ENCODE peak calls at places on chromosomes 3 and 15, in four cellular contexts. One of them, this sample, is unnamed.

GRCh38 chr3:149999421-149999820 is 28.7 kb upstream of the PFN2 start:
- DNase-seq in IMR-90: no peak
- DNase-seq in kidney: no peak
- DNase-seq in substantia nigra: no peak
- DNase-seq in this sample: no peak

GRCh38 chr3:160673188-160673587 is 3.8 kb upstream of the ARL14 start:
- DNase-seq in IMR-90: no peak
- DNase-seq in kidney: no peak
- DNase-seq in substantia nigra: no peak
- DNase-seq in this sample: no peak

GRCh38 chr3:57709559-57709958 is 16.7 kb upstream of the DENND6A start:
- DNase-seq in IMR-90: no peak
- DNase-seq in kidney: no peak
- DNase-seq in substantia nigra: no peak
- DNase-seq in this sample: no peak

GRCh38 chr15:70447927-70448698 is 315.2 kb downstream of the UACA start:
- DNase-seq in IMR-90: no peak
- DNase-seq in kidney: peak
- DNase-seq in substantia nigra: no peak
- DNase-seq in this sample: no peak

GRCh38 chr3:17360991-17361390 is 381.4 kb downstream of the TBC1D5 start:
- DNase-seq in IMR-90: no peak
- DNase-seq in kidney: no peak
- DNase-seq in substantia nigra: no peak
- DNase-seq in this sample: no peak

GRCh38 chr15:34647569-34648334 is 64.3 kb upstream of the GOLGA8B start:
- DNase-seq in IMR-90: peak
- DNase-seq in kidney: no peak
- DNase-seq in substantia nigra: no peak
- DNase-seq in this sample: no peak

GRCh38 chr3:60514085-60514649 is 737.1 kb downstream of the FHIT start:
- DNase-seq in IMR-90: no peak
- DNase-seq in kidney: no peak
- DNase-seq in substantia nigra: no peak
- DNase-seq in this sample: no peak

GRCh38 chr3:116474356-116475200 is 29.3 kb upstream of the LSAMP start:
- DNase-seq in IMR-90: peak
- DNase-seq in kidney: no peak
- DNase-seq in substantia nigra: no peak
- DNase-seq in this sample: no peak

GRCh38 chr3:155230382-155230781 is 63.1 kb downstream of the STRIT1 start:
- DNase-seq in IMR-90: peak
- DNase-seq in kidney: no peak
- DNase-seq in substantia nigra: no peak
- DNase-seq in this sample: no peak

GRCh38 chr15:65690173-65690572 is 68.4 kb downstream of the SLC24A1 start:
- DNase-seq in IMR-90: no peak
- DNase-seq in kidney: no peak
- DNase-seq in substantia nigra: no peak
- DNase-seq in this sample: no peak

GRCh38 chr3:59545369-59545768 is 495.5 kb upstream of the CFAP20DC start:
- DNase-seq in IMR-90: no peak
- DNase-seq in kidney: no peak
- DNase-seq in substantia nigra: no peak
- DNase-seq in this sample: no peak

GRCh38 chr3:24829011-24829581 is 334.4 kb upstream of the THRB start:
- DNase-seq in IMR-90: no peak
- DNase-seq in kidney: peak
- DNase-seq in substantia nigra: peak
- DNase-seq in this sample: no peak

GRCh38 chr3:51384145-51384729 is 854 bp upstream of the MANF start:
- DNase-seq in IMR-90: no peak
- DNase-seq in kidney: no peak
- DNase-seq in substantia nigra: no peak
- DNase-seq in this sample: no peak

GRCh38 chr15:92664178-92664900 is 8.8 kb upstream of the FAM174B start:
- DNase-seq in IMR-90: no peak
- DNase-seq in kidney: no peak
- DNase-seq in substantia nigra: no peak
- DNase-seq in this sample: no peak

GRCh38 chr3:71542548-71543370 is 40.8 kb downstream of the FOXP1 start:
- DNase-seq in IMR-90: peak
- DNase-seq in kidney: peak
- DNase-seq in substantia nigra: peak
- DNase-seq in this sample: peak

GRCh38 chr3:186596568-186597287 is 16.1 kb upstream of the AHSG start:
- DNase-seq in IMR-90: peak
- DNase-seq in kidney: no peak
- DNase-seq in substantia nigra: no peak
- DNase-seq in this sample: no peak

GRCh38 chr3:41853495-41853894 is 108.4 kb downstream of the ULK4 start:
- DNase-seq in IMR-90: peak
- DNase-seq in kidney: no peak
- DNase-seq in substantia nigra: no peak
- DNase-seq in this sample: no peak

GRCh38 chr3:115792206-115792955 is 169.1 kb downstream of the GAP43 start:
- DNase-seq in IMR-90: peak
- DNase-seq in kidney: no peak
- DNase-seq in substantia nigra: no peak
- DNase-seq in this sample: no peak

GRCh38 chr3:128329491-128330300 is 137.0 kb downstream of the DNAJB8 start:
- DNase-seq in IMR-90: no peak
- DNase-seq in kidney: peak
- DNase-seq in substantia nigra: no peak
- DNase-seq in this sample: no peak

GRCh38 chr3:128537091-128537703 is 44.2 kb upstream of the GATA2 start:
- DNase-seq in IMR-90: no peak
- DNase-seq in kidney: no peak
- DNase-seq in substantia nigra: no peak
- DNase-seq in this sample: no peak

DNA sequence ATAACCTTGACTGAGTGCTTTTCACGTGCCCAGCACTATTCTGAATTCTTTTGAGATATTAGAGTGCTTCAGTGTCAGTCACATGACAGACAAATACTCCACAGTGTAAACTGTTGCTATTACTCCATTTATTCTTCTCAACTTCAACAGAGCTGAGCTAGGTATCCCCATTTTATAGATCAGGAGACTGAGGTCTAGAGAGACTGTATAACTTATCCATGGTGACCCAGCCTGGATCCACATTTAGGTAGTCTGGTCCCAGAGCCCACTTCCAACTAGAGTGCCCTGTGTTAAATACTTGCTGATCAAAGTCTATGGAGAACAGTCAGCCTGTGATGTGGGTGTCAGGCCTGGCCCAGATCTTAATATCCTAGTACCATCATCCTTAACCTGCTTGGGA is 6.7 kb downstream of the ACAA1 start:
- DNase-seq in IMR-90: no peak
- DNase-seq in kidney: no peak
- DNase-seq in substantia nigra: no peak
- DNase-seq in this sample: no peak
- H3K27ac ChIP-seq in IMR-90: no peak
- H3K27ac ChIP-seq in kidney: peak
- H3K27ac ChIP-seq in substantia nigra: no peak
- H3K27ac ChIP-seq in this sample: no peak

GRCh38 chr15:75178171-75178937 is 23.3 kb upstream of the C15orf39 start:
- DNase-seq in IMR-90: no peak
- DNase-seq in kidney: peak
- DNase-seq in substantia nigra: no peak
- DNase-seq in this sample: no peak
- H3K27ac ChIP-seq in IMR-90: no peak
- H3K27ac ChIP-seq in kidney: no peak
- H3K27ac ChIP-seq in substantia nigra: no peak
- H3K27ac ChIP-seq in this sample: no peak

GRCh38 chr15:88681610-88682221 is 42.9 kb downstream of the ISG20 start:
- DNase-seq in IMR-90: no peak
- DNase-seq in kidney: no peak
- DNase-seq in substantia nigra: peak
- DNase-seq in this sample: no peak
- H3K27ac ChIP-seq in IMR-90: no peak
- H3K27ac ChIP-seq in kidney: no peak
- H3K27ac ChIP-seq in substantia nigra: peak
- H3K27ac ChIP-seq in this sample: no peak

GRCh38 chr15:44471885-44472284 is 44.5 kb downstream of the CTDSPL2 start:
- DNase-seq in IMR-90: no peak
- DNase-seq in kidney: no peak
- DNase-seq in substantia nigra: no peak
- DNase-seq in this sample: no peak

DNA sequence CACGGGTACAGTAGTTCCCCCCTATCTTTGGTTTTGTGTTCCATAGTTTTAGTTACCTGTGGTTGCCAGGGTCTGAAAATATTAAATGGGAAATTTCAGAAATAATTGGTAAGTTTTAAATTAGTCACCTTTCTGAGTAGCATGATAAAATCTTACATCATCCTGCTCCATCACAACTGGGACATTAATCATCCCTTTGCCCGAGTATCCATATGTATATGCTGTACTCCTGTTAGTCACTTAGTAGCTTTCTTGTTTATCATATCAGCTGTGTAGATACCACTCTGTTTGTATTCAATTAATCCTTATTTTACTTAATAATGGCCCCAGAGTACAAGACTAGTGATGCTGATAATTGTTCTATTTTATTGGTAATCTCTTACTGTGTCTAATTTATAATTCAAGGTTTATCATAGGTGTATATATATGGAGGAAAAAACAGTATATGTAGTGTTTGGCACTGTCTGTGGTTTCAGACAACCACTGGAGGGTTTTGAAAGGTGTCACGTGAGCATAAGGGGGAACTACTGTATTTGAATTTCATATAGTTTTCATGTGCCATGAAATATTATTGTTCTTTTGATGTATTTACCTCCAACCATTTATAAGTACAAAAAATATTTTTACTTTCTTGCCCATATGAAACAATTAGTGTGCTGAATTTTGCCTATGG is 41.4 kb downstream of the CTDSPL2 start:
- DNase-seq in IMR-90: peak
- DNase-seq in kidney: no peak
- DNase-seq in substantia nigra: no peak
- DNase-seq in this sample: peak
- H3K27ac ChIP-seq in IMR-90: no peak
- H3K27ac ChIP-seq in kidney: no peak
- H3K27ac ChIP-seq in substantia nigra: no peak
- H3K27ac ChIP-seq in this sample: peak

DNA sequence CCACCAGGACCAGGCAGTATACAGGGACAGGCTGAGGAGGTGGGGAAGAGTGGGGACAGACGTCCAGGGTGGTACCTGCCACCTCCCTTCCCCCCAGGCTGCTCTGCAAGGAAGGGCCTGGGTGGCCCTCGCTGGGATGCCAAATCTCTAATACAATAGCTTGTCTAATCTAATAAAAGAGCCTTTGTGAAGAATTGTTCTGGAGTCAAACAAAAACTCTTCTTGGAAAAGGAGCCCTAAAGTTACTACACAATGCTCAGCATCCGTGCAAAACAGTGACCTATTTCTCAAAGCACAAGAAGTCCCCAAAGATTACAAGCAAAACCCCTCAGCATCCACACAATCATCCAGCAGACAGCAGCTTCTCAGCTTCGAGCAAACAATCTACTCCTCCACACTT is 177.4 kb upstream of the CHRNA7 start:
- DNase-seq in IMR-90: no peak
- DNase-seq in kidney: no peak
- DNase-seq in substantia nigra: no peak
- DNase-seq in this sample: no peak
- H3K27ac ChIP-seq in IMR-90: no peak
- H3K27ac ChIP-seq in kidney: no peak
- H3K27ac ChIP-seq in substantia nigra: peak
- H3K27ac ChIP-seq in this sample: no peak

GRCh38 chr3:195462308-195462610 is 19.4 kb upstream of the ACAP2 start:
- DNase-seq in IMR-90: no peak
- DNase-seq in kidney: no peak
- DNase-seq in substantia nigra: no peak
- DNase-seq in this sample: peak

GRCh38 chr3:195460355-195460754 is 17.5 kb upstream of the ACAP2 start:
- DNase-seq in IMR-90: no peak
- DNase-seq in kidney: no peak
- DNase-seq in substantia nigra: no peak
- DNase-seq in this sample: no peak

GRCh38 chr3:195466251-195466650 is 23.4 kb upstream of the ACAP2 start:
- DNase-seq in IMR-90: no peak
- DNase-seq in kidney: no peak
- DNase-seq in substantia nigra: no peak
- DNase-seq in this sample: no peak

GRCh38 chr3:195458188-195458800 is 15.5 kb upstream of the ACAP2 start:
- DNase-seq in IMR-90: peak
- DNase-seq in kidney: no peak
- DNase-seq in substantia nigra: no peak
- DNase-seq in this sample: no peak

DNA sequence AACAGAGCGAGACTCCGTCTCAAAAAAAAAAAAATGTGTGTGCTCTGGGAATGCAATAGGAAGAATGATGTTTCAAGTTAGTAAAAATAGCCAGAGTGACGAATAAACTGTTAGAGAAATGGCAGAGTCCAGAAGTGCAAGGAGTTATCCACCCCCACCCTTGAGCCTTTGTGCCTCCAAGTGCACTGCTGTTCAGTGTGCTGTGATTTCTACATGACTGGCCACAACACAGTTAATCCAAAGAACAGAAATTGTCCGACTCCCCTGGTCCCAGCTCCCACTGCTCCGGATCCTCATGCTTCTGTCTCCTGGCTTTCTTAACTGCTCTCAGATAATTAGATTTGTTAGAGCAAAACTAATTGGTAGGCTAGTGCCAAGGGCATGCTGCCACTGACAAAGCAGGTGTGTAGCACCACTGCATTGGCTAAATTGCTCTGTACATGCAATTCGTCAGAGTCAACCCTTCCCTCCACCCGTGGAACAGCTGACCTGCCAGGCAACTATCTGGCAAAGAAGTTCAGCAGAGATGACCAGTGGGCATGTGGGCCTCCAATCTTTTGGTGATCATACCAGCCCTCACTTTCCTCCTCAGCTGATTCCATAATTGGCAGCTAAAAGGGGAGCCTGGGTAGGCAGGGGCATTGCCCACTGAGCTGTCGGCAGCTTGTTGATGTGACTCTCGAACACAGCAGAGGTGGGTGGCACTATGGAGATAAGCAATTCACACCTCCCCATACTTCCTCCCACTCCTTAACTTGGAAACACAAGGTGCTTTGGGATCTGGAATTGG is 18.9 kb upstream of the ACAP2 start:
- DNase-seq in IMR-90: no peak
- DNase-seq in kidney: no peak
- DNase-seq in substantia nigra: no peak
- DNase-seq in this sample: no peak
- H3K27ac ChIP-seq in IMR-90: no peak
- H3K27ac ChIP-seq in kidney: no peak
- H3K27ac ChIP-seq in substantia nigra: no peak
- H3K27ac ChIP-seq in this sample: peak